ENCODE peak calls at places on chromosome 19, in eight cellular contexts. H is GM23338; G is Peyer's patch; S is stimulated activated CD4-positive, alpha-beta T cell treated with anti-CD3 and anti-CD28 coated beads, TNF-alpha, amount 100 ng/mL, for 48 hours; B is mesendoderm; V is progenitor cell of endocrine pancreas; E is MV-4-11; Z is Kasumi-1. P is an unnamed sample.

GRCh38 chr19:38657633-38658222 is 10.3 kb downstream of the ACTN4 start:
- DNase-seq in H (peak), G (no peak), S (no peak), B (peak), V (no peak), E (no peak), Z (no peak), P (peak)

GRCh38 chr19:3690551-3691371 is 9.5 kb downstream of the PIP5K1C start:
- DNase-seq in H (no peak), G (no peak), S (no peak), B (no peak), V (no peak), E (peak), Z (no peak), P (no peak)

GRCh38 chr19:623974-624373 is 9.4 kb downstream of the POLRMT start:
- DNase-seq in H (no peak), G (no peak), S (no peak), B (no peak), V (no peak), E (peak), Z (no peak), P (peak)

GRCh38 chr19:40217027-40217810 is 965 bp downstream of the TTC9B start:
- DNase-seq in H (peak), G (peak), S (no peak), B (peak), V (peak), E (no peak), Z (no peak), P (peak)

GRCh38 chr19:28244966-28245365 is 968.0 kb downstream of the UQCRFS1 start:
- DNase-seq in H (no peak), G (no peak), S (no peak), B (peak), V (no peak), E (no peak), Z (no peak), P (no peak)

GRCh38 chr19:14629557-14629956 is 45.1 kb downstream of the ADGRE3 start:
- DNase-seq in H (no peak), G (no peak), S (no peak), B (no peak), V (no peak), E (no peak), Z (no peak), P (no peak)

GRCh38 chr19:29378543-29379105 is 147.2 kb upstream of the VSTM2B start:
- DNase-seq in H (no peak), G (peak), S (no peak), B (no peak), V (peak), E (no peak), Z (no peak), P (no peak)

GRCh38 chr19:566403-566802 is 6.0 kb upstream of the BSG start:
- DNase-seq in H (peak), G (no peak), S (no peak), B (peak), V (no peak), E (peak), Z (peak), P (no peak)

GRCh38 chr19:56980864-56981263 is 138.9 kb upstream of the USP29 start:
- DNase-seq in H (no peak), G (no peak), S (no peak), B (no peak), V (no peak), E (no peak), Z (no peak), P (no peak)

GRCh38 chr19:41934849-41935374 is 6.7 kb upstream of the ERFL start:
- DNase-seq in H (peak), G (peak), S (peak), B (peak), V (peak), E (peak), Z (peak), P (peak)